ENCODE peak calls at places on chromosomes 12 and 14, in ten cellular contexts. U is hepatocyte; P is activated CD8-positive, alpha-beta T cell treated with anti-CD3 and anti-CD28 coated beads for 36 hours; Y is CD4-positive, alpha-beta T cell; H is tibial nerve; Q is sigmoid colon; O is choroid plexus epithelial cell; K is cardiac muscle cell; C is IMR-90; F is thoracic aorta. E is an unnamed sample.

GRCh38 chr12:131088701-131089525 is 135.2 kb downstream of the ADGRD1 start:
- DNase-seq in U (no peak), P (no peak), Y (no peak), H (no peak), Q (peak; percentile 54), O (no peak), K (no peak), C (no peak), F (no peak), E (no peak)

GRCh38 chr12:49825971-49826421 is 2.2 kb downstream of the NCKAP5L start:
- DNase-seq in U (no peak), P (no peak), Y (no peak), H (no peak), Q (no peak), O (peak; percentile 53), K (peak; percentile 59), C (peak; percentile 53), F (no peak), E (no peak)

GRCh38 chr12:68893201-68893600 is 39.8 kb downstream of the CPM start:
- DNase-seq in U (no peak), P (no peak), Y (no peak), H (no peak), Q (no peak), O (no peak), K (no peak), C (no peak), F (no peak), E (no peak)

GRCh38 chr12:27190761-27191160 is 53.3 kb upstream of the STK38L start:
- DNase-seq in U (no peak), P (no peak), Y (no peak), H (no peak), Q (no peak), O (peak; percentile 64), K (peak; percentile 79), C (peak; percentile 88), F (no peak), E (no peak)

GRCh38 chr12:114444422-114445279 is 38.7 kb upstream of the TBX5 start:
- DNase-seq in U (peak; percentile 17), P (no peak), Y (no peak), H (no peak), Q (no peak), O (no peak), K (no peak), C (no peak), F (no peak), E (no peak)

GRCh38 chr12:3920378-3921141 is 47.4 kb upstream of the PARP11 start:
- DNase-seq in U (peak; percentile 45), P (no peak), Y (no peak), H (no peak), Q (no peak), O (peak; percentile 16), K (no peak), C (no peak), F (no peak), E (no peak)

GRCh38 chr14:104973215-104974145 is 4.7 kb downstream of the AHNAK2 start:
- DNase-seq in U (peak; percentile 93), P (no peak), Y (no peak), H (peak; percentile 64), Q (peak; percentile 97), O (peak; percentile 91), K (peak; percentile 95), C (peak; percentile 94), F (peak; percentile 82), E (no peak)

GRCh38 chr12:124704619-124705018 is 137.2 kb upstream of the NCOR2 start:
- DNase-seq in U (no peak), P (no peak), Y (no peak), H (no peak), Q (no peak), O (no peak), K (no peak), C (no peak), F (no peak), E (no peak)

DNA sequence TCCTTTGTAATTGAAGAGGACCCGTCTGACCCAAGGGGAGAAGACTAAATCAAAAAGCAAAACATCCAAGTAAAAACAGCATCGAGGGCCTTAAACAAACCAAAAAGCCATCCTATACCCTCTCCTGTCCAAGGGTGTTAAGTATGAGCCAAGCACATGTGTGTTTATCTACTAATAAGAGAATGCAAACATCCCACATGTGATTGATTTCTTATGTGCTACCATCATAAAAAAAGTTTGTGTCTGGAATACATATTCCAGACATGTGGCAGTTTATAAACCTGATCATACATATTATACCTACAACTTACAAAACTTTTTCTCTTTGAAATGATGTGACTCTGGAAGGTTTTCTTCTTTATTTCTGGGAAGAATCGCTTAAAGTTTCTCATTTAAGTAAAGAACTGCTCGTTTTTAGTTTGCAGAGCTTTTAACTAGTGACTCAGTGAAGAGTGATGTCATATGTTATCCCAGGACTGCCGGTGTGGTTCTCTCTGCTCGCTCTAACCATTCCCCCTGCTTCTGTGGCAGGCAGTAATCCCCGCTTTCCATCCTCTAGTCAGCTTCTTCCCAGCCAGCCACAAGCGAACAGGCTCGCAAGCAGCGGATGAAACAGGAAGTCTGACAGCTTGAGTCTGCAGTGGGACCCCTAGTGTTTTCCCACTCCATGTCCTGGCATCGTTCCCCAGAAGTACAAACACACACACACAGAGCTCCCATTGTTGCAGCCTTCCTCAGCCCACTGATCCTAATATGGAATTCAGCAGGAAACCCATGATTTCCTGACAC is 431 bp upstream of the RHOJ start:
- DNase-seq in U (peak; percentile 90), P (no peak), Y (no peak), H (peak; percentile 88), Q (peak; percentile 94), O (peak; percentile 94), K (peak; percentile 99), C (peak; percentile 99), F (peak; percentile 40), E (no peak)
- TF ChIP-seq CTCF in U (peak; percentile 26), P (no peak), Y (no peak), H (no peak), Q (no peak), O (peak; percentile 44), K (peak; percentile 43), C (peak; percentile 38), F (no peak), E (no peak)

GRCh38 chr12:65739606-65740005 is 84.7 kb upstream of the HMGA2 start:
- DNase-seq in U (no peak), P (no peak), Y (no peak), H (no peak), Q (no peak), O (no peak), K (no peak), C (no peak), F (no peak), E (no peak)

GRCh38 chr12:65740873-65741600 is 83.2 kb upstream of the HMGA2 start:
- DNase-seq in U (peak; percentile 89), P (peak; percentile 81), Y (peak; percentile 39), H (peak; percentile 71), Q (peak; percentile 85), O (peak; percentile 87), K (peak; percentile 91), C (peak; percentile 74), F (no peak), E (peak; percentile 59)

GRCh38 chr12:65742481-65742971 is 81.8 kb upstream of the HMGA2 start:
- DNase-seq in U (peak; percentile 56), P (no peak), Y (no peak), H (no peak), Q (no peak), O (peak; percentile 42), K (peak; percentile 56), C (peak; percentile 44), F (no peak), E (no peak)

GRCh38 chr12:65740506-65740872 is 83.8 kb upstream of the HMGA2 start:
- DNase-seq in U (no peak), P (peak; percentile 5), Y (no peak), H (no peak), Q (no peak), O (peak; percentile 50), K (peak; percentile 16), C (no peak), F (no peak), E (no peak)

DNA sequence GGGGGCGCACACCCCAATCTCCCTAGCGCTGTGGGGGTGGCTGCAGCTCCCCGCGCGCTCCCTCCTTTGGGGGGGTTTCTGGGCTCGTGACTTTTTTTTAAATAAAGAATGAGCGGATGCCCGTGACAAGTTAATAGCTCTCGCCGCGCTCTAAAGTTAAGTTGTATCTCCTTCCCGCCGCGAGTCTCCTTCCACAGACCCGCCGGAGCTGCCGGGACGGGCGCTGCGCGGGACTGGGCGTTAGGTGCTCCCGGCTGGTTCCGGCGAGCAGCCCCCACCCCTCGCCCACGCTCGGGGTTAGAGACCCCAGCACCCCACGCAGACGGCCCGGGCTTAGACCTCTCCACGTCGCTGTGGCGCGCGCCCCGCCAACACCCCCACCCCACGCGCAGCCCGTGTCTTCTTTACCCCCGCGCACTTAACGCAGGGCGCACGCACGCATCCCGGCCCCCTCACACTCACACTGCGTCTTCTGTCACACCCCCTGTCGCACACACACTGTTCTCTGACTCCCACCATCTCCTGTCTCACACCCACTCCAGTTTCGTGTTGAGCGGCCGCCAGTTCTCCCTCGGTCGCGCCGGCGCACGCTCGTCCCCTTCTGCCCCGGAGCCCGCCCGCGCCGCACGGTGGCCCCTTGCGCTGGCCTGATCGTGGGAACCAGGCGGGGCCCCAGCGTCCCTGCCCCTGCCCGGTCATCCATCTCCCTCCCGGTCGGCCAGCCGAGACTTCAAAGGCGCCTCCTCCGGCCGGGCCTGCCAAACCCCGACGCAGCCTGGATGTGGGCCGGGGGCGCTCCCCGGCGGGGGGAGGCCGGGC is 82.4 kb upstream of the HMGA2 start:
- DNase-seq in U (peak; percentile 59), P (peak; percentile 27), Y (no peak), H (no peak), Q (no peak), O (peak; percentile 59), K (peak; percentile 64), C (peak; percentile 51), F (no peak), E (peak; percentile 19)
- TF ChIP-seq CTCF in U (no peak), P (no peak), Y (no peak), H (no peak), Q (no peak), O (no peak), K (no peak), C (peak; percentile 1), F (no peak), E (no peak)

GRCh38 chr12:19220861-19221466 is 91.4 kb downstream of the PLEKHA5 start:
- DNase-seq in U (no peak), P (no peak), Y (no peak), H (no peak), Q (no peak), O (peak; percentile 81), K (peak; percentile 59), C (peak; percentile 89), F (no peak), E (no peak)

GRCh38 chr12:19224746-19225145 is 95.2 kb downstream of the PLEKHA5 start:
- DNase-seq in U (no peak), P (no peak), Y (no peak), H (no peak), Q (no peak), O (no peak), K (no peak), C (no peak), F (no peak), E (no peak)

GRCh38 chr12:19222566-19222965 is 93.0 kb downstream of the PLEKHA5 start:
- DNase-seq in U (no peak), P (no peak), Y (no peak), H (no peak), Q (no peak), O (peak; percentile 41), K (no peak), C (no peak), F (no peak), E (no peak)

GRCh38 chr12:19223695-19224094 is 94.2 kb downstream of the PLEKHA5 start:
- DNase-seq in U (no peak), P (no peak), Y (no peak), H (no peak), Q (no peak), O (peak; percentile 86), K (peak; percentile 61), C (peak; percentile 83), F (no peak), E (no peak)

DNA sequence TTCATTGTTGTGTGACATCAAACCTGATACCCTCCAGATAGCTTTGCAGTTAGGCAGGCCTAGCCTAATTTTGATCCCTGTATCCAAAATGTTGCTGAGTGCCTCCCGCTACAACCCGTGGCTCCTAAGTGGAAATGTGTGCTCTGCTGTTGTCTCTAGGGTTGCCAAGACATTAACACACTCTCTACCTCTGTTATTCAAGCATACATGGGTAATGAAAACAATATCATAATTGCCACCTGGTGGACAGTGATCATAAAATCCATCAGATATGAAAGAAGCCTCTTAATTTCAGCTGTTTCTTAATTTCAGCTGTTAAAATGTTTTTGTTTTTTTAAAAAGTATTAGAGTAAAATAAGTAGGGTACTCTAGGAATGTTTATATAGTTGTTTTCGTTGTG is 93.5 kb downstream of the PLEKHA5 start:
- DNase-seq in U (no peak), P (no peak), Y (no peak), H (no peak), Q (no peak), O (peak; percentile 66), K (no peak), C (no peak), F (no peak), E (no peak)
- TF ChIP-seq CTCF in U (no peak), P (no peak), Y (no peak), H (peak; percentile 17), Q (no peak), O (peak; percentile 38), K (peak; percentile 8), C (peak; percentile 9), F (no peak), E (no peak)

DNA sequence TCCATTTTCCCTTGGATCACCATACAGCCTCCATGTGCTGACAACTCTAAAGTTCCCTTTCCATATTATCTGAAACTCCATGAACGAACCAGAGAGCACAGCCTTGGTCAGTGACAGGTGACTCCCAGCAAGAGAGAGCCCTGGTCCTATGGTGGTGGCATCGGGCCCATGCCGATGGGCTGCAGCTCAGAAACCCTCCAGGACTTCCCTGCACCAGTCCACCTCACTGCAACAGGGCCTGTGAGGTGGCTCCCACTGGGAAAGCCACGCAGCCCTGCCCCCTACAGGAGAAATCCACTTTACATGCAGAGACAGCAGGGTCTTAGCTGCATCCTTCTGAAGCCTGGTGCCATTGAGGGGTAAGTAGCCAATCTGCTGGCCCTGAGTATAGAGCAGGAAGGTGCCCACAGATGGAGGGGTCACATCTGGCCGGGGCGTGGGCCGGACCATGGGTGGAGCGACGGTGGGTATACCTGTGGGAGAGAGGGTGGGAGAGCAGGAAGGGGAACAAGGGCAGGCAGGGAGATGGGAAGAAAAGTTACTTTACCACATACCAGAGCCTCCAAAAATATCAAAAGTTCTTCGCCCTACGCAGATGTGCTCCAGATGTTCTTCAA is 24.7 kb downstream of the RTRAF start:
- DNase-seq in U (no peak), P (peak; percentile 28), Y (no peak), H (no peak), Q (no peak), O (no peak), K (no peak), C (no peak), F (no peak), E (no peak)
- TF ChIP-seq CTCF in U (peak; percentile 9), P (peak; percentile 28), Y (no peak), H (no peak), Q (no peak), O (peak; percentile 43), K (peak; percentile 22), C (no peak), F (no peak), E (no peak)